ENCODE peak calls at places on chromosomes 1 and 21, in ten cellular contexts. W is activated naive CD8-positive, alpha-beta T cell treated with anti-CD3 and anti-CD28 coated beads, Interleukin-2, amount 10 ng/mL, durations not matched to agents 7 days and 5 days; H is AG04450; G is amygdala; R is NCI-H2107; N is HuH-7; T is activated CD4-positive, alpha-beta T cell treated with anti-CD3 and anti-CD28 coated beads, Interleukin-2, amount 50 U/mL, for 1 hour; L is T-helper 2 cell; P is NCI-H510A treated with DMSO at 0.1 percent for 48 hours; U is effector memory CD8-positive, alpha-beta T cell. M is an unnamed sample.

GRCh38 chr1:15168479-15168878 is 14.9 kb downstream of the TMEM51 start:
- DNase-seq in W (no peak), H (peak), G (no peak), R (no peak), N (no peak), T (no peak), L (no peak), P (no peak), U (no peak), M (peak)

GRCh38 chr1:3002349-3003038 is 18.8 kb upstream of the ACTRT2 start:
- DNase-seq in W (peak), H (no peak), G (no peak), R (no peak), N (no peak), T (no peak), L (no peak), P (no peak), U (no peak), M (no peak)

GRCh38 chr1:224433671-224434446 is 738 bp downstream of the WDR26 start:
- DNase-seq in W (peak), H (no peak), G (no peak), R (no peak), N (peak), T (peak), L (peak), P (no peak), U (peak), M (peak)

GRCh38 chr1:8348777-8349472 is 31.0 kb downstream of the SLC45A1 start:
- DNase-seq in W (peak), H (peak), G (no peak), R (no peak), N (peak), T (peak), L (peak), P (peak), U (peak), M (peak)

GRCh38 chr1:178101654-178102053 is 7.8 kb downstream of the RASAL2 start:
- DNase-seq in W (no peak), H (no peak), G (no peak), R (no peak), N (no peak), T (no peak), L (no peak), P (no peak), U (no peak), M (no peak)

GRCh38 chr1:25217598-25218232 is 14.6 kb downstream of the SYF2 start:
- DNase-seq in W (no peak), H (no peak), G (no peak), R (no peak), N (no peak), T (no peak), L (no peak), P (no peak), U (no peak), M (no peak)

GRCh38 chr1:150887018-150887417 is at the start of gene CTXND2:
- DNase-seq in W (no peak), H (no peak), G (no peak), R (no peak), N (no peak), T (no peak), L (no peak), P (no peak), U (no peak), M (no peak)

GRCh38 chr1:203871114-203871875 is 9.9 kb downstream of the SNRPE start:
- DNase-seq in W (no peak), H (peak), G (no peak), R (peak), N (peak), T (no peak), L (no peak), P (peak), U (peak), M (no peak)

GRCh38 chr1:81478217-81478616 is 322.5 kb upstream of the ADGRL2 start:
- DNase-seq in W (no peak), H (no peak), G (no peak), R (no peak), N (no peak), T (no peak), L (no peak), P (no peak), U (no peak), M (no peak)

GRCh38 chr21:38806153-38806941 is 618 bp downstream of the ETS2 start:
- DNase-seq in W (peak), H (no peak), G (no peak), R (no peak), N (no peak), T (peak), L (no peak), P (no peak), U (peak), M (peak)

GRCh38 chr1:160204526-160205241 is 500 bp upstream of the PEA15 start:
- DNase-seq in W (no peak), H (no peak), G (no peak), R (no peak), N (no peak), T (no peak), L (no peak), P (no peak), U (no peak), M (no peak)

GRCh38 chr1:217089239-217090014 is 366.2 kb upstream of the ESRRG start:
- DNase-seq in W (no peak), H (no peak), G (peak), R (no peak), N (no peak), T (no peak), L (no peak), P (peak), U (no peak), M (no peak)

GRCh38 chr1:231278100-231278790 is 37.2 kb downstream of the GNPAT start:
- DNase-seq in W (no peak), H (no peak), G (no peak), R (peak), N (no peak), T (no peak), L (no peak), P (peak), U (no peak), M (peak)

GRCh38 chr1:241985787-241986186 is 13.1 kb downstream of the MAP1LC3C start:
- DNase-seq in W (no peak), H (no peak), G (no peak), R (no peak), N (peak), T (no peak), L (no peak), P (peak), U (no peak), M (no peak)

GRCh38 chr21:42513985-42514882 is 582 bp downstream of the SLC37A1 start:
- DNase-seq in W (peak), H (no peak), G (no peak), R (no peak), N (no peak), T (peak), L (no peak), P (peak), U (peak), M (peak)

GRCh38 chr1:159804924-159805323 is 2.8 kb downstream of the FCRL6 start:
- DNase-seq in W (no peak), H (no peak), G (no peak), R (no peak), N (no peak), T (no peak), L (no peak), P (no peak), U (no peak), M (no peak)

GRCh38 chr1:191839891-191840290 is 318.4 kb upstream of the RGS18 start:
- DNase-seq in W (no peak), H (peak), G (no peak), R (no peak), N (no peak), T (no peak), L (no peak), P (no peak), U (no peak), M (no peak)

GRCh38 chr1:109650609-109651008 is 5.3 kb upstream of the GSTM4 start:
- DNase-seq in W (no peak), H (no peak), G (no peak), R (no peak), N (no peak), T (no peak), L (no peak), P (no peak), U (no peak), M (no peak)

GRCh38 chr1:87937774-87938173 is 609.1 kb downstream of the LMO4 start:
- DNase-seq in W (no peak), H (no peak), G (no peak), R (no peak), N (no peak), T (no peak), L (no peak), P (no peak), U (no peak), M (no peak)

GRCh38 chr1:47574451-47575165 is 136.8 kb downstream of the FOXD2 start:
- DNase-seq in W (no peak), H (no peak), G (no peak), R (no peak), N (no peak), T (no peak), L (no peak), P (no peak), U (no peak), M (no peak)

GRCh38 chr1:1847061-1847460 is 43.8 kb downstream of the GNB1 start:
- DNase-seq in W (no peak), H (no peak), G (no peak), R (no peak), N (peak), T (no peak), L (no peak), P (no peak), U (no peak), M (no peak)

GRCh38 chr1:47693115-47693514 is 255.3 kb downstream of the FOXD2 start:
- DNase-seq in W (no peak), H (no peak), G (no peak), R (no peak), N (no peak), T (no peak), L (no peak), P (no peak), U (no peak), M (peak)